ENCODE peak calls at places on chromosome 17, in four cellular contexts. One of them, this sample, is unnamed.

GRCh38 chr17:1904273-1905052 is 74.7 kb downstream of the RPA1 start:
- DNase-seq in activated CD4-positive, CD25-positive, alpha-beta regulatory T cell treated with anti-CD3 and anti-CD28 coated beads, Interleukin-2, amount 50 U/mL, for 16 hours: no peak
- DNase-seq in HT-29: no peak
- DNase-seq in D341Med: no peak
- DNase-seq in this sample: peak

GRCh38 chr17:4208228-4208627 is 55.6 kb downstream of the ANKFY1 start:
- DNase-seq in D341Med: no peak
- DNase-seq in activated CD4-positive, CD25-positive, alpha-beta regulatory T cell treated with anti-CD3 and anti-CD28 coated beads, Interleukin-2, amount 50 U/mL, for 16 hours: no peak
- DNase-seq in HT-29: no peak
- DNase-seq in this sample: no peak

GRCh38 chr17:72462814-72463213 is 342.0 kb downstream of the SOX9 start:
- DNase-seq in HT-29: no peak
- DNase-seq in D341Med: no peak
- DNase-seq in activated CD4-positive, CD25-positive, alpha-beta regulatory T cell treated with anti-CD3 and anti-CD28 coated beads, Interleukin-2, amount 50 U/mL, for 16 hours: no peak
- DNase-seq in this sample: no peak

GRCh38 chr17:62819511-62820221 is 11.6 kb upstream of the MARCHF10 start:
- DNase-seq in HT-29: peak
- DNase-seq in D341Med: no peak
- DNase-seq in activated CD4-positive, CD25-positive, alpha-beta regulatory T cell treated with anti-CD3 and anti-CD28 coated beads, Interleukin-2, amount 50 U/mL, for 16 hours: no peak
- DNase-seq in this sample: peak

GRCh38 chr17:82937411-82938371 is 97.9 kb upstream of the ZNF750 start:
- DNase-seq in D341Med: no peak
- DNase-seq in HT-29: no peak
- DNase-seq in activated CD4-positive, CD25-positive, alpha-beta regulatory T cell treated with anti-CD3 and anti-CD28 coated beads, Interleukin-2, amount 50 U/mL, for 16 hours: no peak
- DNase-seq in this sample: no peak

GRCh38 chr17:59378621-59379194 is 47.3 kb downstream of the YPEL2 start:
- DNase-seq in activated CD4-positive, CD25-positive, alpha-beta regulatory T cell treated with anti-CD3 and anti-CD28 coated beads, Interleukin-2, amount 50 U/mL, for 16 hours: no peak
- DNase-seq in HT-29: peak
- DNase-seq in D341Med: no peak
- DNase-seq in this sample: no peak

GRCh38 chr17:75075597-75076253 is 12.0 kb upstream of the SLC16A5 start:
- DNase-seq in HT-29: no peak
- DNase-seq in D341Med: no peak
- DNase-seq in activated CD4-positive, CD25-positive, alpha-beta regulatory T cell treated with anti-CD3 and anti-CD28 coated beads, Interleukin-2, amount 50 U/mL, for 16 hours: no peak
- DNase-seq in this sample: no peak

GRCh38 chr17:82235775-82236141 is 6.9 kb downstream of the SLC16A3 start:
- DNase-seq in HT-29: peak
- DNase-seq in D341Med: no peak
- DNase-seq in activated CD4-positive, CD25-positive, alpha-beta regulatory T cell treated with anti-CD3 and anti-CD28 coated beads, Interleukin-2, amount 50 U/mL, for 16 hours: no peak
- DNase-seq in this sample: no peak

GRCh38 chr17:64682261-64683181 is 20.4 kb upstream of the SMURF2 start:
- DNase-seq in activated CD4-positive, CD25-positive, alpha-beta regulatory T cell treated with anti-CD3 and anti-CD28 coated beads, Interleukin-2, amount 50 U/mL, for 16 hours: no peak
- DNase-seq in D341Med: no peak
- DNase-seq in HT-29: no peak
- DNase-seq in this sample: no peak

GRCh38 chr17:30173649-30174048 is 57.0 kb downstream of the NSRP1 start:
- DNase-seq in D341Med: no peak
- DNase-seq in HT-29: no peak
- DNase-seq in activated CD4-positive, CD25-positive, alpha-beta regulatory T cell treated with anti-CD3 and anti-CD28 coated beads, Interleukin-2, amount 50 U/mL, for 16 hours: no peak
- DNase-seq in this sample: no peak

GRCh38 chr17:56594528-56595418 is 1.3 kb downstream of the NOG start:
- DNase-seq in HT-29: no peak
- DNase-seq in activated CD4-positive, CD25-positive, alpha-beta regulatory T cell treated with anti-CD3 and anti-CD28 coated beads, Interleukin-2, amount 50 U/mL, for 16 hours: no peak
- DNase-seq in D341Med: peak
- DNase-seq in this sample: no peak

GRCh38 chr17:62705781-62706597 is 78.5 kb downstream of the MRC2 start:
- DNase-seq in activated CD4-positive, CD25-positive, alpha-beta regulatory T cell treated with anti-CD3 and anti-CD28 coated beads, Interleukin-2, amount 50 U/mL, for 16 hours: no peak
- DNase-seq in HT-29: no peak
- DNase-seq in D341Med: peak
- DNase-seq in this sample: no peak

GRCh38 chr17:39668141-39668924 is at the start of gene PNMT:
- DNase-seq in activated CD4-positive, CD25-positive, alpha-beta regulatory T cell treated with anti-CD3 and anti-CD28 coated beads, Interleukin-2, amount 50 U/mL, for 16 hours: no peak
- DNase-seq in D341Med: peak
- DNase-seq in HT-29: peak
- DNase-seq in this sample: peak

GRCh38 chr17:64615025-64615677 is 47.0 kb downstream of the SMURF2 start:
- DNase-seq in HT-29: no peak
- DNase-seq in D341Med: no peak
- DNase-seq in activated CD4-positive, CD25-positive, alpha-beta regulatory T cell treated with anti-CD3 and anti-CD28 coated beads, Interleukin-2, amount 50 U/mL, for 16 hours: no peak
- DNase-seq in this sample: no peak

GRCh38 chr17:36705651-36706436 is 104.5 kb downstream of the MRM1 start:
- DNase-seq in D341Med: peak
- DNase-seq in HT-29: peak
- DNase-seq in activated CD4-positive, CD25-positive, alpha-beta regulatory T cell treated with anti-CD3 and anti-CD28 coated beads, Interleukin-2, amount 50 U/mL, for 16 hours: no peak
- DNase-seq in this sample: peak

GRCh38 chr17:74763565-74764387 is 12.4 kb downstream of the NAT9 start:
- DNase-seq in D341Med: no peak
- DNase-seq in activated CD4-positive, CD25-positive, alpha-beta regulatory T cell treated with anti-CD3 and anti-CD28 coated beads, Interleukin-2, amount 50 U/mL, for 16 hours: no peak
- DNase-seq in HT-29: no peak
- DNase-seq in this sample: peak

GRCh38 chr17:66507103-66507923 is 204.9 kb downstream of the PRKCA start:
- DNase-seq in activated CD4-positive, CD25-positive, alpha-beta regulatory T cell treated with anti-CD3 and anti-CD28 coated beads, Interleukin-2, amount 50 U/mL, for 16 hours: no peak
- DNase-seq in HT-29: peak
- DNase-seq in D341Med: no peak
- DNase-seq in this sample: peak

GRCh38 chr17:79851461-79851817 is 12.2 kb upstream of the CBX4 start:
- DNase-seq in D341Med: no peak
- DNase-seq in activated CD4-positive, CD25-positive, alpha-beta regulatory T cell treated with anti-CD3 and anti-CD28 coated beads, Interleukin-2, amount 50 U/mL, for 16 hours: no peak
- DNase-seq in HT-29: peak
- DNase-seq in this sample: no peak

GRCh38 chr17:20226814-20227482 is 217.8 kb downstream of the SPECC1 start:
- DNase-seq in D341Med: peak
- DNase-seq in HT-29: peak
- DNase-seq in activated CD4-positive, CD25-positive, alpha-beta regulatory T cell treated with anti-CD3 and anti-CD28 coated beads, Interleukin-2, amount 50 U/mL, for 16 hours: peak
- DNase-seq in this sample: peak

GRCh38 chr17:82545071-82545462 is 25.5 kb downstream of the FOXK2 start:
- DNase-seq in activated CD4-positive, CD25-positive, alpha-beta regulatory T cell treated with anti-CD3 and anti-CD28 coated beads, Interleukin-2, amount 50 U/mL, for 16 hours: no peak
- DNase-seq in HT-29: no peak
- DNase-seq in D341Med: no peak
- DNase-seq in this sample: no peak

GRCh38 chr17:58385359-58385899 is 31.9 kb downstream of the RNF43 start:
- DNase-seq in D341Med: no peak
- DNase-seq in HT-29: no peak
- DNase-seq in activated CD4-positive, CD25-positive, alpha-beta regulatory T cell treated with anti-CD3 and anti-CD28 coated beads, Interleukin-2, amount 50 U/mL, for 16 hours: no peak
- DNase-seq in this sample: no peak

GRCh38 chr17:55710829-55711496 is 11.7 kb downstream of the TMEM100 start:
- DNase-seq in D341Med: no peak
- DNase-seq in HT-29: no peak
- DNase-seq in activated CD4-positive, CD25-positive, alpha-beta regulatory T cell treated with anti-CD3 and anti-CD28 coated beads, Interleukin-2, amount 50 U/mL, for 16 hours: no peak
- DNase-seq in this sample: no peak

GRCh38 chr17:75698659-75699058 is 22.6 kb upstream of the ITGB4 start:
- DNase-seq in activated CD4-positive, CD25-positive, alpha-beta regulatory T cell treated with anti-CD3 and anti-CD28 coated beads, Interleukin-2, amount 50 U/mL, for 16 hours: no peak
- DNase-seq in HT-29: no peak
- DNase-seq in D341Med: no peak
- DNase-seq in this sample: no peak

GRCh38 chr17:14525551-14526455 is 224.9 kb downstream of the HS3ST3B1 start:
- DNase-seq in D341Med: no peak
- DNase-seq in HT-29: no peak
- DNase-seq in activated CD4-positive, CD25-positive, alpha-beta regulatory T cell treated with anti-CD3 and anti-CD28 coated beads, Interleukin-2, amount 50 U/mL, for 16 hours: no peak
- DNase-seq in this sample: no peak

GRCh38 chr17:8500609-8501008 is 64.9 kb downstream of the NDEL1 start:
- DNase-seq in D341Med: no peak
- DNase-seq in activated CD4-positive, CD25-positive, alpha-beta regulatory T cell treated with anti-CD3 and anti-CD28 coated beads, Interleukin-2, amount 50 U/mL, for 16 hours: no peak
- DNase-seq in HT-29: no peak
- DNase-seq in this sample: no peak

GRCh38 chr17:83161298-83162034 is 82.1 kb downstream of the METRNL start:
- DNase-seq in HT-29: no peak
- DNase-seq in activated CD4-positive, CD25-positive, alpha-beta regulatory T cell treated with anti-CD3 and anti-CD28 coated beads, Interleukin-2, amount 50 U/mL, for 16 hours: no peak
- DNase-seq in D341Med: peak
- DNase-seq in this sample: peak

GRCh38 chr17:74790206-74791066 is 14.3 kb upstream of the NAT9 start:
- DNase-seq in HT-29: no peak
- DNase-seq in D341Med: no peak
- DNase-seq in activated CD4-positive, CD25-positive, alpha-beta regulatory T cell treated with anti-CD3 and anti-CD28 coated beads, Interleukin-2, amount 50 U/mL, for 16 hours: no peak
- DNase-seq in this sample: no peak

GRCh38 chr17:81158688-81159590 is 6.4 kb upstream of the PVALEF start:
- DNase-seq in activated CD4-positive, CD25-positive, alpha-beta regulatory T cell treated with anti-CD3 and anti-CD28 coated beads, Interleukin-2, amount 50 U/mL, for 16 hours: no peak
- DNase-seq in D341Med: no peak
- DNase-seq in HT-29: no peak
- DNase-seq in this sample: no peak

GRCh38 chr17:21278304-21279197 is 6.0 kb upstream of the MAP2K3 start:
- DNase-seq in activated CD4-positive, CD25-positive, alpha-beta regulatory T cell treated with anti-CD3 and anti-CD28 coated beads, Interleukin-2, amount 50 U/mL, for 16 hours: no peak
- DNase-seq in HT-29: no peak
- DNase-seq in D341Med: no peak
- DNase-seq in this sample: no peak

GRCh38 chr17:6162216-6162615 is 92.0 kb downstream of the WSCD1 start:
- DNase-seq in HT-29: no peak
- DNase-seq in activated CD4-positive, CD25-positive, alpha-beta regulatory T cell treated with anti-CD3 and anti-CD28 coated beads, Interleukin-2, amount 50 U/mL, for 16 hours: no peak
- DNase-seq in D341Med: no peak
- DNase-seq in this sample: no peak

GRCh38 chr17:29084476-29085148 is 41.7 kb downstream of the PIPOX start:
- DNase-seq in activated CD4-positive, CD25-positive, alpha-beta regulatory T cell treated with anti-CD3 and anti-CD28 coated beads, Interleukin-2, amount 50 U/mL, for 16 hours: no peak
- DNase-seq in HT-29: no peak
- DNase-seq in D341Med: no peak
- DNase-seq in this sample: no peak

GRCh38 chr17:59618894-59619312 is 792 bp upstream of the CLTC start:
- DNase-seq in D341Med: no peak
- DNase-seq in activated CD4-positive, CD25-positive, alpha-beta regulatory T cell treated with anti-CD3 and anti-CD28 coated beads, Interleukin-2, amount 50 U/mL, for 16 hours: peak
- DNase-seq in HT-29: no peak
- DNase-seq in this sample: peak

GRCh38 chr17:71849783-71850768 is 270.7 kb upstream of the SOX9 start:
- DNase-seq in D341Med: no peak
- DNase-seq in activated CD4-positive, CD25-positive, alpha-beta regulatory T cell treated with anti-CD3 and anti-CD28 coated beads, Interleukin-2, amount 50 U/mL, for 16 hours: no peak
- DNase-seq in HT-29: no peak
- DNase-seq in this sample: no peak